ENCODE peak calls at places on chromosomes 3 and 15, in four cellular contexts. W is CD8-positive, alpha-beta memory T cell; H is cardiac muscle cell; G is testis. O is an unnamed sample. For H3K36me3, the result is how much of the 10 kb centered on the place peaks cover.

GRCh38 chr3:164479978-164480377 is 598.3 kb downstream of the SI start:
- DNase-seq in G (no peak), H (no peak), W (no peak), O (no peak)

GRCh38 chr3:143209715-143210059 is 90.1 kb downstream of the CHST2 start:
- DNase-seq in H (no peak), W (no peak), G (no peak), O (no peak)

GRCh38 chr3:171228228-171228627 is 201.7 kb upstream of the SLC2A2 start:
- DNase-seq in H (no peak), W (no peak), G (no peak), O (no peak)

GRCh38 chr15:77844798-77845446 is 212.2 kb upstream of the LINGO1 start:
- DNase-seq in G (no peak), H (no peak), W (no peak), O (no peak)

GRCh38 chr3:99601493-99601892 is 36.9 kb upstream of the COL8A1 start:
- DNase-seq in H (no peak), W (no peak), G (no peak), O (no peak)

GRCh38 chr3:165464736-165465135 is 268.6 kb upstream of the SLITRK3 start:
- DNase-seq in H (no peak), W (no peak), G (no peak), O (no peak)

GRCh38 chr3:23183731-23184130 is 19.4 kb upstream of the UBE2E2 start:
- DNase-seq in W (no peak), G (peak), H (peak), O (peak)

GRCh38 chr3:184419171-184419570 is 39.3 kb downstream of the CHRD start:
- DNase-seq in W (no peak), G (no peak), H (no peak), O (no peak)

GRCh38 chr3:188503647-188504046 is 349.7 kb downstream of the LPP start:
- DNase-seq in G (no peak), W (no peak), H (no peak), O (no peak)

GRCh38 chr3:124032351-124032880 is 40.5 kb upstream of the ROPN1 start:
- DNase-seq in W (no peak), G (peak), H (peak), O (peak)

GRCh38 chr3:157543491-157544035 is 40.3 kb upstream of the VEPH1 start:
- DNase-seq in G (no peak), W (no peak), H (no peak), O (no peak)
- H3K4me3 ChIP-seq in G (peak), W (no peak), H (peak), O (no peak)

DNA sequence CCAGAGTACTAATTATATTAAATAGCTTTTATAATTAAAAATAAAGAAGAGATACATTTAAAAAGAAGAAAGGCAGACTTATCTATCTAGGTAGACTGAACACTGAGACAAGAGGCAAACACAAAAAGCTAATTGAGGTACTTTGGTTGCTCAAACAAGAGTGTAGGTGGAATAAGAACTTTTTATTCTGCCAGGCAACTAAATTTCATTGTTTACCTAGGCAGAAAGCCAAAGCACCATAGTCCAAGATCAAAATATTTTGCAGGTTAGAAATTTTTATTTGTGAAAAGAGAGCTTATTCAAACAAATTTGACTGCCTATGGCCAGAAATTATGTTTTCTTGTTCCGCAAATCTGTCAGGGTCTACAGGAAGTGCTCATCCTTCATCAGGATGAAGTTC is 499.6 kb upstream of the GBE1 start:
- DNase-seq in H (no peak), W (no peak), G (no peak), O (no peak)
- H3K36me3 ChIP-seq in H (under half), W (under half), G (under half), O (under half)

GRCh38 chr15:90191344-90191687 is 9.8 kb upstream of the SEMA4B start:
- DNase-seq in W (no peak), G (no peak), H (no peak), O (no peak)

GRCh38 chr15:90190606-90191343 is 10.4 kb upstream of the SEMA4B start:
- DNase-seq in G (no peak), W (no peak), H (no peak), O (no peak)

GRCh38 chr15:90187257-90187868 is 13.8 kb upstream of the SEMA4B start:
- DNase-seq in W (no peak), G (peak), H (no peak), O (no peak)

GRCh38 chr15:90189781-90190467 is 11.2 kb upstream of the SEMA4B start:
- DNase-seq in G (no peak), H (no peak), W (no peak), O (no peak)

DNA sequence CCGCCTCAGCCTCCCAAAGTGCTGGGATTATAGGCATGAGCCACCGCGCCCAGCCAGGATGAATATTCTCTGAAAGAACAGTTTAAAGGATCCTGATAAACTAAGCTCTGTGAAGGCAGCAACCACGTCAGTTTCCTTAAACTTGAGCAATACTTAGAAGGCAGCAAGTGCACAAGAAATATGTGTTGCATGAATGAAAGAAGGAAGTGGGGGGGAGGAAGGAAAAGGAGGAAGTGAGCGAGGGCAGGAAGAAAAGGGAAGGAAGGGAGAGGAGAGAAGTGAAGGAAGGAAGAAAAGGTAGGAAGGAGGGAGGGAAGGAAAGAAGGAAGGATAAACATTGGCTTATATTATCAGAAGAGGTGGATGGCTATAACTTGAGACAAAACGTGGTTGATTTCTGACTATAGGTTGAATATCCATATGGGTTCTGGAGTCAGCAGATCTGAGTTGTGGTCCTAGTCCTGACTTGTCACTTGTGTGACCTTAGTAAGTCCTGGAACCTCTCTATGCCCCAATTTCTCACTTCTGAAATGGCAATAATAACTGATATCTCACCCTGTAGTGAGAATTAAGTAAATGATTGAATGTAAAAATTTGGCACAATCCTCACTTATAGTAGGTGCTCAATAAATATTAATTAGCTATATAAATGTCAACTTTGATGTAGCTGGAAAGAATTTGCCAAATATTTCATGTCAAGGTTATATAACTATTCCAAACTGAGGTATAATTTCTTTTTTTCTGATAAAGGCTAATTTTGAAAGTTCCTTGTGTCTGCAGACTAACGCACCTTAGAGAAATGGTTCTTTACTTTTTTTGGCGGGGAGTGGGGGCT is 12.0 kb upstream of the SEMA4B start:
- DNase-seq in G (no peak), H (no peak), W (no peak), O (no peak)
- H3K27ac ChIP-seq in G (no peak), H (no peak), W (peak), O (no peak)

DNA sequence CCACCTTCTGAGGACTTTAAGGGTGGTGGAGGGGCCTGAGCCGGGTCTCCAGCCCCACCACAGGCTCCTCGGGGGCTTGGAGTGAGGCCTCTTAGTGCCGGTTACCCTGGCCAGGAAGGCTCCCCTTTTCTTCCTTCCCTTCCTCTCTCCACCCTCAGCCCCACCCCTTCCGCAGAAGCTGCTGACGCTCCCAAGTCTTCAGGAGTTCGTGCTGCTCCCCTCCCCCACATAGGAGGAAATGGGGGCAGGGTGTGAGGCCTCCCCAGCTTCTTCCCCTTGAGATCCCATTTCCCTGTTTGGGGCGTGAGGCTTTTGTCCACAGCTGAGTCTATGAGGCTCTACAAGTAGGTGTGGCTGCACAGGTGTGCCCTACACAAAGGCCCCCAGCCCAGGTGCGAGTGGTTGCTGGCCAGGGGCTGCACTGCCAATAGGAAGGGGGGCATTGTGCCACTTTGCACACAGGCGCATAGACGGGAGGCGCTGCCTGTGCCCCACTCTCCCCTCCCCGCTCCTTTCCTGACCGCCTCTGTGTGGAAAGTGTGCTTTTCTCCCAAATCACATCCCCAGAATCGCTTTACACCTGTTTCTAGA is 912 bp upstream of the CALML4 start:
- DNase-seq in H (no peak), W (no peak), G (peak), O (no peak)
- H3K4me3 ChIP-seq in H (no peak), W (no peak), G (no peak), O (no peak)

DNA sequence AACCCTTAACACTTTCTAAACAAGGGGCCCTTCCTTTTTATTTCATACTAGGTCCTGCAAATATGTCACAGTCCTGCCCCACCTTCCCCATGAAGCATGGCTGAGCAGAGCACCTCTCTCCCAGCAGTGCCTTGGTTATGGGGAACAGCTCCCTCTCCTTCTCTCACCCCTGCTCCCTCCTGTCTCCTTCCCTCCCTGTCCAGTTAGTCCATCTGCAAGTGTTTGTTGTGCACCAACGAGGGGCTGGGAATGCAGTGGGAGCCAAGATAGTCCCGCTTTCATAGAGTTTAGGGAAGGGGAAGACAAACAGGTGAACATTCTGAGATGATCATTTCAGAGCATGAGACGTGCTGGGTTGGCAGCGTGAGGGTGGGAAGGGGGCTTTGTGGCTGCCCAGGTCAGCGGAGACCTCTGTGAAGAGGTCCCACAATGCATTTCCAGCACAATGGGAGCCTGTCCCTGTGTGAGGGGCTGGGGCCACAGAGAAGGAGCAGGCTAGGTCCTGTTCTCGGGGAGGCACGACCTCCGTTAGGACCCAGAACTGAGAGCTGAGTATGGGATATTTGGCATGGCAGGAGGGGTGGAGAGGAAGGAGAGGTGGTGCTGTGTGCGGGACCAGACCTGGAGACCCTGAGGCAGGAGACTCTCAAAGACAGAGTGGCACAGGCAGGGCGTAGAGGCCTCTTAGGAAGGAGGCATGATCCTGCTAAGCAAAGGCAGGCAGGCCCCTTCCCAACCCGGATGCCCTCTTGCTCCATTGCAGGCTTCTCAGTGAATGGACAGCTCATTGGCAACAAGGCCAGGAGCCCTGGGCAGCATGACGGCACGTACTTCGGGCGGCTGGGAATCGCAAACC is 5.5 kb upstream of the ITIH3 start:
- DNase-seq in H (no peak), G (no peak), W (no peak), O (no peak)
- H3K36me3 ChIP-seq in H (under half), G (under half), W (under half), O (under half)

GRCh38 chr15:23472678-23473077 is 25.6 kb upstream of the GOLGA6L2 start:
- DNase-seq in H (no peak), W (no peak), G (no peak), O (no peak)

GRCh38 chr15:23472033-23472432 is 25.0 kb upstream of the GOLGA6L2 start:
- DNase-seq in W (no peak), G (no peak), H (no peak), O (no peak)

DNA sequence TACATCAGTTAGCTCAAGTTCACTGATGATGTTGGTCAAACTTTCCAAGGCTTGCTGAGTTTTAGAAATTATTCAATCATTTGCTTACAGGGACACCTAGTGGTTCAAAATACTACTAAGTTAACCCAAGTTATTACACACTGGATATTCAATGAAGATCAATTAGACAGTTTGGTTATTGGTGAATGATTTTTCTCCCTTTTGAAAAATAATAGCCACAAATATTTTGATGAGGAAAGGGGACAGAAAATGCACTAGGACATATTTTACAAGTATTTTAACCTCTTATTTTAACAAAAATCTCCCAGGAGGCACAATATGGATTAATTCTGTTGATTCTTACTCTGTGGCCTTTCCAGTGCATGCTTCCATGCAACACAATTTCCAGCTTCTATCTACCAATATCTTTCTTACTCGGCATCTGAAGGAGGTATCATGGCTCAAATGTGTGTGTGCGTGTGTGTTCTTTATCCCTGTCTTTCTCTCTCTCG is 20.1 kb upstream of the GOLGA6L2 start:
- DNase-seq in W (no peak), G (no peak), H (peak), O (peak)
- H3K27ac ChIP-seq in W (no peak), G (no peak), H (no peak), O (no peak)

GRCh38 chr15:48191574-48192225 is at the start of gene CTXN2:
- DNase-seq in W (no peak), G (no peak), H (peak), O (no peak)
- H3K4me3 ChIP-seq in W (no peak), G (no peak), H (peak), O (no peak)

GRCh38 chr15:65059369-65059750 is 8.4 kb downstream of the RASL12 start:
- DNase-seq in H (no peak), W (no peak), G (no peak), O (no peak)
- H3K36me3 ChIP-seq in H (under half), W (under half), G (under half), O (under half)

O was measured in A673.